ENCODE peak calls at places on chromosomes 12 and 14, in four cellular contexts. N is fibroblast of villous mesenchyme, M is dorsolateral prefrontal cortex, K is esophagus squamous epithelium. C is an unnamed sample.

GRCh38 chr14:56119221-56119967 is 1.2 kb downstream of the PELI2 start:
- DNase-seq in M (no peak), K (no peak), N (peak; percentile 14), C (peak; percentile 44)

GRCh38 chr12:98744692-98745091 is 99.6 kb downstream of the APAF1 start:
- DNase-seq in K (no peak), N (no peak), M (no peak), C (peak; percentile 49)

GRCh38 chr12:21637985-21638891 is 19.4 kb downstream of the LDHB start:
- DNase-seq in K (no peak), N (peak; percentile 48), M (no peak), C (peak; percentile 46)

GRCh38 chr12:96219700-96220206 is 25.6 kb downstream of the ELK3 start:
- DNase-seq in K (peak; percentile 27), N (peak; percentile 90), M (no peak), C (peak; percentile 92)

GRCh38 chr14:52740751-52741150 is 10.8 kb downstream of the STYX start:
- DNase-seq in M (no peak), N (no peak), K (no peak), C (peak; percentile 10)

GRCh38 chr12:51923506-51924365 is 16.4 kb downstream of the ACVRL1 start:
- DNase-seq in K (no peak), M (no peak), N (no peak), C (peak; percentile 48)

GRCh38 chr14:99612065-99612736 is 8.2 kb upstream of the CCDC85C start:
- DNase-seq in M (no peak), N (no peak), K (no peak), C (no peak)

GRCh38 chr12:116982721-116983502 is 72.2 kb downstream of the FBXW8 start:
- DNase-seq in N (peak; percentile 12), M (no peak), K (no peak), C (peak; percentile 57)

GRCh38 chr12:10722502-10722904 is 620 bp downstream of the YBX3 start:
- DNase-seq in M (no peak), K (no peak), N (peak; percentile 56), C (peak; percentile 57)

GRCh38 chr14:93091666-93092065 is 24.1 kb downstream of the ITPK1 start:
- DNase-seq in K (no peak), N (no peak), M (no peak), C (no peak)

GRCh38 chr12:65074932-65075331 is 46.2 kb downstream of the WIF1 start:
- DNase-seq in K (no peak), M (no peak), N (no peak), C (no peak)

GRCh38 chr14:92513966-92514843 is 624 bp downstream of the RIN3 start:
- DNase-seq in N (peak; percentile 37), M (no peak), K (no peak), C (peak; percentile 29)

GRCh38 chr14:56137842-56138241 is 19.6 kb downstream of the PELI2 start:
- DNase-seq in M (no peak), N (no peak), K (no peak), C (no peak)

GRCh38 chr12:58066296-58066695 is 124.9 kb downstream of the ATP23 start:
- DNase-seq in K (no peak), N (no peak), M (no peak), C (no peak)

GRCh38 chr12:34406228-34406995 is 384.1 kb downstream of the ALG10 start:
- DNase-seq in M (peak; percentile 11), N (no peak), K (no peak), C (no peak)

GRCh38 chr14:20177433-20177974 is 13.2 kb upstream of the OR11G2 start:
- DNase-seq in M (no peak), K (no peak), N (no peak), C (no peak)

GRCh38 chr12:1107669-1108068 is 116.6 kb downstream of the ERC1 start:
- DNase-seq in K (no peak), N (no peak), M (no peak), C (no peak)

GRCh38 chr12:2183556-2184541 is 131.1 kb downstream of the CACNA1C start:
- DNase-seq in K (no peak), M (no peak), N (peak; percentile 75), C (peak; percentile 40)

GRCh38 chr12:74957231-74957630 is 252.4 kb downstream of the KCNC2 start:
- DNase-seq in M (no peak), N (no peak), K (no peak), C (no peak)

GRCh38 chr14:69712217-69712565 is 54.8 kb upstream of the SRSF5 start:
- DNase-seq in N (no peak), K (no peak), M (no peak), C (no peak)

GRCh38 chr14:100621806-100622205 is 34.6 kb upstream of the BEGAIN start:
- DNase-seq in M (peak; percentile 22), N (no peak), K (no peak), C (no peak)

GRCh38 chr12:16325426-16325825 is 22.0 kb upstream of the MGST1 start:
- DNase-seq in K (no peak), N (no peak), M (no peak), C (no peak)

GRCh38 chr14:91806716-91807115 is 60.6 kb downstream of the TC2N start:
- DNase-seq in K (no peak), N (no peak), M (no peak), C (no peak)

GRCh38 chr12:124592481-124593160 is 25.2 kb upstream of the NCOR2 start:
- DNase-seq in K (no peak), M (no peak), N (no peak), C (no peak)

GRCh38 chr14:41830679-41831078 is 224.0 kb downstream of the LRFN5 start:
- DNase-seq in N (peak; percentile 58), K (no peak), M (no peak), C (peak; percentile 69)

GRCh38 chr12:91171475-91171874 is 11.1 kb downstream of the DCN start:
- DNase-seq in M (no peak), K (no peak), N (no peak), C (no peak)

GRCh38 chr12:114625294-114625851 is 58.6 kb downstream of the TBX3 start:
- DNase-seq in N (peak; percentile 84), M (no peak), K (no peak), C (peak; percentile 75)

GRCh38 chr14:88198441-88198840 is 124.6 kb downstream of the KCNK10 start:
- DNase-seq in M (no peak), N (no peak), K (no peak), C (no peak)

GRCh38 chr14:98962118-98962517 is 309.9 kb downstream of the BCL11B start:
- DNase-seq in N (no peak), M (no peak), K (no peak), C (no peak)

GRCh38 chr14:104883681-104884361 is 18.8 kb downstream of the CEP170B start:
- DNase-seq in N (no peak), K (no peak), M (no peak), C (no peak)

GRCh38 chr12:52207895-52208294 is 16.1 kb upstream of the KRT80 start:
- DNase-seq in M (no peak), N (peak; percentile 46), K (no peak), C (peak; percentile 75)

GRCh38 chr14:99318959-99319295 is 46.9 kb upstream of the BCL11B start:
- DNase-seq in M (no peak), N (no peak), K (no peak), C (no peak)

GRCh38 chr12:46948936-46949555 is 123.2 kb upstream of the SLC38A4 start:
- DNase-seq in M (no peak), K (no peak), N (no peak), C (no peak)
- TF ChIP-seq CTCF in M (no peak), K (no peak), N (no peak), C (no peak)

GRCh38 chr12:53728206-53728605 is 954 bp upstream of the CALCOCO1 start:
- DNase-seq in M (no peak), K (no peak), N (no peak), C (no peak)
- H3K4me3 ChIP-seq in M (peak overlapping the region; percentile 99), K (peak overlapping the region; percentile 87), N (no peak overlapping the region), C (peak overlapping the region; percentile 63)

GRCh38 chr12:46351861-46352595 is 20.5 kb downstream of the SLC38A2 start:
- DNase-seq in M (no peak), K (no peak), N (peak; percentile 89), C (no peak)

GRCh38 chr12:46356655-46357437 is 15.7 kb downstream of the SLC38A2 start:
- DNase-seq in N (peak; percentile 34), M (no peak), K (no peak), C (no peak)

GRCh38 chr12:46354799-46355194 is 17.8 kb downstream of the SLC38A2 start:
- DNase-seq in K (no peak), M (no peak), N (no peak), C (no peak)

GRCh38 chr12:46351138-46351537 is 21.4 kb downstream of the SLC38A2 start:
- DNase-seq in K (no peak), M (no peak), N (no peak), C (no peak)

DNA sequence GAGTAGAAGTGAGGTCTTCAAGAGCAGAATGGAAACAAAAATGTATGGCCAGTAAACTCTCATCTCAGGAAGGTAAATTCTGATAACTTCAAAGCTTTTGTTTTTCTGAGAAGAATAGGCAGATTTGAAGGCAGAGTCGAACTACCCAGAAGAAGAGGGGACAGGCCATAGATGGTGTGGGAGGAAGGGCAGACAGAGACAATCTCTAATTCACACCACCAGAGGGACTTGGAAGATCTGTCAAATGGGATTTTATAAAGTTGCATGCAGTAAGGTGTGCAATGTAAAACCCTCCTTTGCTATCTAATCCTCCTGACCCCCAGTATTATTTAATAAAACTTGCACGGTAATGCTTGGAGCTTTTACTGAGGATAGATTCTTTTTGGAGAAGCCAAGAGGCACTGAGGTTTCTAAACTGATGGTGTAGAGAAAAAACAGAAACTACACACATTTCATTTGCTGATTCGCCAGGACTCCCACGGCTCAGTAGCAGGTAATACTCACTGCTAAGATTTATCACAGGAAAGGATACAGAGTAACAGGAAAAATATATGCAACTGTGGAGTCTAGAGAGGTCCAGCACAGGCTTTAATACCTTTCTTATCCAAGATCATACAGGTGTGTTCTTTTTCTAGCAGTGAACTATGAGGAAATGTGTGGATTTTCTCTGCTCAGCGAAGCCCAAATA is 18.3 kb downstream of the SLC38A2 start:
- DNase-seq in M (no peak), N (no peak), K (no peak), C (no peak)
- TF ChIP-seq CTCF in M (no peak), N (no peak), K (no peak), C (peak; percentile 14)

GRCh38 chr14:103023881-103024473 is 33.4 kb downstream of the CDC42BPB start:
- DNase-seq in K (no peak), M (no peak), N (peak; percentile 78), C (peak; percentile 84)
- H3K4me3 ChIP-seq in K (peak overlapping the region; percentile 21), M (peak overlapping the region; percentile 28), N (peak overlapping the region; percentile 26), C (peak overlapping the region; percentile 48)

GRCh38 chr14:25400607-25401206 is 350.8 kb upstream of the STXBP6 start:
- DNase-seq in N (peak; percentile 32), M (peak; percentile 41), K (no peak), C (peak; percentile 58)
- TF ChIP-seq CTCF in N (peak; percentile 74), M (peak; percentile 84), K (peak; percentile 41), C (peak; percentile 84)

DNA sequence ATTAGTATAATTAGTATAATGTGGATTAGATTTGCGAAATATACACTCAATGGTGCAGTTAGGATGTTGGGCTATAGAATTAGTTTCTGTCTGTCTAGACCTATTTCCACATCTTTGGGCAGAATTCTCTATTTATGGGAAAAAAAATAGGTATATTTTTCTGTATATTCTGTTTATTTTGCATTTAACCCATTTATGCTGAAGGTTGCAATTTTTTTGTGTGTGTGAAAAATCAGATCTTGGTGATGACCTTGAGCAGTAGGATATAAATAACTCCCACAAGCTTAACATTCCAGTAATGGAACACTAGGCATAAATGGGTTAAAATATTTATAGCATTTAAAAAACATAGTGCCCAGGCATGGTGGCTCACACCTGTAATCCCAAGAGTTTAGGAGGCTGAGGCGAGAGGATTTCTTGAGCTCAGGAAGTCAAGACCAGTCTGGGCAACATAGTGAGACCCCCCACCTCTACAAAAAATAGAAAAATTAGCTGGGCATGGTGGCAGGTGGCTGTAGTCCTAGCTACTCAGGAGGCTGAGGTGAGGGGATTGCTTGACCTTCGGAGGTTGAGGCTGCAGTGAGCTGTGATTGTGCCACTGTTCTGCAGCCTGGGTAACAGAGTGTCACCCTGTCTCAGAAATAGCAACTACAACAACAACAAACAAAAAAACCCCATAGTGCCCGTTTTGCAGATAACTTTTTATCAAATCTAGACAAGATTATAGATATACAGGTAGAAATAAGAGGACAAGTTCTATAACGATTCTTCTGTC is 9.3 kb downstream of the BRMS1L start:
- DNase-seq in K (no peak), N (no peak), M (no peak), C (no peak)
- H3K4me3 ChIP-seq in K (no peak overlapping the region), N (no peak overlapping the region), M (no peak overlapping the region), C (no peak overlapping the region)